ENCODE peak calls at places on chromosomes 5 and 9, in five cellular contexts. S is H1, L is esophagus muscularis mucosa, H is stomach, I is sigmoid colon. J is an unnamed sample.
A peak's percentile ranks its signal among the peaks of the same experiment; 100 is the strongest.

GRCh38 chr5:93274291-93274690 is 306.7 kb downstream of the NR2F1-AS1 start:
- DNase-seq in H (no peak), S (no peak), I (no peak), L (no peak), J (no peak)

GRCh38 chr5:135443329-135443960 is 3.7 kb downstream of the DCANP1 start:
- DNase-seq in L (no peak), S (no peak), I (peak; percentile 32), H (no peak), J (no peak)

GRCh38 chr9:116905131-116905724 is 218.1 kb downstream of the TRIM32 start:
- DNase-seq in L (no peak), I (no peak), H (no peak), S (no peak), J (no peak)

GRCh38 chr9:72022846-72023245 is 37.6 kb downstream of the C9orf57 start:
- DNase-seq in L (no peak), S (no peak), I (no peak), H (no peak), J (peak; percentile 42)

GRCh38 chr5:78907255-78907886 is 77.7 kb downstream of the ARSB start:
- DNase-seq in L (no peak), H (no peak), S (no peak), I (peak; percentile 77), J (no peak)

GRCh38 chr9:38060688-38061087 is 8.3 kb downstream of the SHB start:
- DNase-seq in H (no peak), L (no peak), S (no peak), I (peak; percentile 43), J (no peak)

GRCh38 chr9:109868722-109869121 is 88.7 kb downstream of the PALM2AKAP2 start:
- DNase-seq in H (no peak), I (no peak), S (no peak), L (no peak), J (no peak)

GRCh38 chr9:3736186-3736585 is 210.4 kb upstream of the RFX3 start:
- DNase-seq in H (no peak), L (no peak), S (no peak), I (no peak), J (no peak)

GRCh38 chr9:116208417-116209232 is 55.0 kb downstream of the PAPPA start:
- DNase-seq in I (no peak), S (no peak), L (no peak), H (no peak), J (no peak)

DNA sequence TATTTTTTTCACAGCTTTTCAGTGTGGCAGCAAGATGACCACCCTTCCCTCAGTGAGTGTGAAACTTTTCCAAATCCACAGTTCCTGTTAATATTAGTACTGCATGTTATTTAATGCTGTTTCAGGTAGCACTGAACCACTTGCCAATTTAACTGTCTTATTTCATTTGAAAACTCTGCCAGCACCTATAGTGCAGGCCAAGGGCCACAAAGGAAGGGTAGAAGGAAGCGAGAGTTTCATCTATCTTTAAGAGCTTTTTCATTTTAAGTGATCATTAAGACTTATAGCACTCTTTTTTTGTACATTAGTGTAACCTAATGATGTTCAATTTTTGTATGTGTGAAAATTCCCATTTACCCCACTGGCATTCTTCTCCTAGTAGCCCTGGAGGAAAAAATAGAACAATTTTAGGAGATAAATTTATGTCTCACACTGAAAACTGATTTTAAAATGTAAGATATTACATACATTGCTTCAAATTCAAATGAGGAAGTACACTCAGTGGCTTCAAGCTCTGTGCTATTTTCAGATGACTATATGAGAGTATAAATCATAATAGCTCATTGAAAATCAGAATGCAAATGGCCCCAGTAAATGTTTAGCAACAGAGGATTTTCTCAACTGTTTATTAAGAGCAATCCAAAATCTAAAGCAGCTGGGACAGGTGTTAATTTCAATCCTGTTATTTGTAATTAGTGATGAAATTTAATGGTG is 820.5 kb downstream of the PTPRD start:
- DNase-seq in I (no peak), L (no peak), S (no peak), H (no peak), J (no peak)
- TF ChIP-seq POLR2AphosphoS5 in I (no peak), L (no peak), S (no peak), H (no peak), J (no peak)

DNA sequence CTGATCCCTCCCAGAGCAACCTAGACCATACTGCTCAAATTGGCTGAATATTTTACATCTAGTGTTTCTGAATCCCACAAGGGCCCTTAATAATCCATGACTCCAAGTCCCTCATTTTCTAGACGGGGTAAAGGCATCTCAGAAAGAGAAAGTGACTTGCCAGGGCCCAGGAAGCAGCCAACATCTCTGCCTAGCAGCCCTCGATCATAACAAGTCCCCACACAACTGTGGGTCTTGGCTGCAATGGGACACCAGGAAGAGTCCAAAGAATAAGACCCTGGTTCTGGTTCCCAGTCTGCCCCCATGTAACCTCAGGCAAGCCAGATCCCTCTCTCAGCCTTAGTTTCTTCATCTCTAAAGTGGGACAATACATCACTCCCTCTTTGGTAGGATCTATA is 6.3 kb downstream of the ANXA6 start:
- DNase-seq in L (no peak), S (no peak), H (no peak), I (no peak), J (no peak)
- H3K4me1 ChIP-seq in L (peaks cover 79% of the 10 kb centered on the region), S (peaks cover 3% of the 10 kb centered on the region), H (peaks cover 72% of the 10 kb centered on the region), I (peaks cover 99% of the 10 kb centered on the region), J (peaks cover 60% of the 10 kb centered on the region)

GRCh38 chr9:73152445-73152844 is 780 bp downstream of the ANXA1 start:
- DNase-seq in H (no peak), I (no peak), L (no peak), S (no peak), J (no peak)
- TF ChIP-seq EP300 in H (no peak), I (no peak), L (no peak), S (no peak), J (no peak)

GRCh38 chr5:12099296-12099695 is 195.1 kb upstream of the CTNND2 start:
- DNase-seq in I (no peak), S (no peak), L (no peak), H (no peak), J (no peak)

GRCh38 chr5:12095808-12096281 is 191.6 kb upstream of the CTNND2 start:
- DNase-seq in S (no peak), H (no peak), L (no peak), I (no peak), J (no peak)

GRCh38 chr5:12093586-12093985 is 189.3 kb upstream of the CTNND2 start:
- DNase-seq in I (no peak), H (no peak), L (no peak), S (no peak), J (no peak)
- TF ChIP-seq POLR2AphosphoS5 in I (no peak), H (no peak), L (no peak), S (no peak), J (no peak)

GRCh38 chr5:1500411-1501091 is 23.2 kb downstream of the LPCAT1 start:
- DNase-seq in I (peak; percentile 88), H (peak; percentile 70), S (no peak), L (no peak), J (peak; percentile 75)
- H3K4me1 ChIP-seq in I (peaks cover 39% of the 10 kb centered on the region), H (peaks cover 13% of the 10 kb centered on the region), S (peaks cover 10% of the 10 kb centered on the region), L (peaks cover 16% of the 10 kb centered on the region), J (peaks cover 87% of the 10 kb centered on the region)

DNA sequence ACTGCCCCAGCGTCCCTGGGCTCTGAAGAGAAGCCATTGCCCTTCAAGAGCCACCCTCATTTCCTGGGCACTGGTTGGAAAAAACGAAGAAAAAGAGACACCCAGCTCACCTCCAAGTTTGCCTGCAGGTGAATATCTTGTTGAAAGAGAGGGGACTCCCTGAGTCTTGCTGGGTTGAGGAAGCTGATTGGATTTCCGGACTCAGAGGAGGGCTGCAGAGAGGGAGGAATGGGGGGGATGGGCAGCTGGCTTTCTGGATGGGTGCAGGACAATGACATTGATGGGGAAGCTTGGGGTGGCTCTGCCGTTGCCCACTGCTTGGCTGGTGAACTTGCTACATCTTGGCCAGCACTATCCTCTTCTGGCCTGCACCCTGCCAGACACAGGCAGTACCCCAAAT is 31.0 kb upstream of the IER5L start:
- DNase-seq in H (no peak), S (no peak), L (no peak), I (no peak), J (no peak)
- TF ChIP-seq EP300 in H (no peak), S (no peak), L (no peak), I (no peak), J (no peak)

DNA sequence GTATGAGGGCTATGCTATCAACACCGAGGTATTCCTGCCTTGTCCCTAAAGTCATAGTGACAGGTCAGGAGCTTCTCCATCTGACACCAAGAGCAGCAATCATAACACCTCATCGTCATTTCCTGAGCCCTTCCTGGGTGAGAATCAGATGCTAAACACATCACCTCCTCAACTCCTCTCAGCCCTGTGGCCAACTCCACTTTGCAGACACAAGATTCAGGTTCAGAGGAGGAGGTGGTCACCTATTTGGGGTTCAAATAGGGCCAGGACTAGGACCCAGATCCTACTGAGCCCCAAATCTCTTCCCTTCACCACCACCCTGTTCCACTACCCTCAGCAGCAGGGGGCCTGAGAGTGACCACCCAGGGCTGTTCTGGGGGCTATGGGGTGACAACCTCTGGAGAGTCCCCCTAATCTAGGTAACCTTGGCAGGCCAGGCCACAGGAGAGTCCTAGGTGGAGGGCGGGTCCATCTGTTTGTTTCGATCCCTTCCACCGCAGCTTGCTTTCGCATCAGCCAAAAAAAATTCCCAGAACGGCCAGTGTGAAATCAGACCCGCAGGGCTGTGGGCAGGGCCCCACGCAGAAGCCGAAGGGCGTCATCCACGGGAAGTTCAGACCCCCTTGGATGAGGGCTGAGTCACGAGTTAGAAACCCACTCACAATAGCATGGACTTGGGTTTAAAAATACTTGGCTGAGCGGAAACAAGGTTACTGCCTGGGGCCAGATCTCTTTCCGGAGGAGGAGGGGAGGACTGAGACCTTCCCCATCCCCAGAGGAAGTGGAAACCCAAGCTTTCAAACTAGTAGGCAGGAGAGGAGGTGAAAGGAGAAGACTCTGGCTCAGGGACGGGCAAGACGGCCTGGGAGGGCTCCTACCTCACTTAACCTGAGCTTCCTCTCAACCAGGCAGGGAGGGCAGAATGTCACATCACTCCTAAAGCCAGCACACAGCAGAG is 8.7 kb downstream of the STK10 start:
- DNase-seq in I (no peak), S (no peak), H (no peak), L (no peak), J (peak; percentile 57)
- TF ChIP-seq POLR2AphosphoS5 in I (peak; percentile 16), S (no peak), H (peak; percentile 11), L (no peak), J (peak; percentile 44)

GRCh38 chr5:172773481-172774469 is 2.8 kb upstream of the DUSP1 start:
- DNase-seq in H (no peak), S (no peak), I (no peak), L (no peak), J (no peak)
- H3K4me1 ChIP-seq in H (peaks cover 54% of the 10 kb centered on the region), S (peaks cover 5% of the 10 kb centered on the region), I (peaks cover 61% of the 10 kb centered on the region), L (peaks cover 38% of the 10 kb centered on the region), J (peaks cover 63% of the 10 kb centered on the region)

GRCh38 chr5:56155085-56155484 is 78.0 kb downstream of the ANKRD55 start:
- DNase-seq in L (no peak), S (no peak), H (no peak), I (no peak), J (no peak)
- TF ChIP-seq EP300 in L (no peak), S (no peak), H (no peak), I (no peak), J (no peak)